ENCODE peak calls at places on chromosomes 12 and 14, in nine cellular contexts. E, P, V, R, T, A, D, F and I are unnamed samples. For H3K36me3 and H3K4me1, the result is how much of the 10 kb centered on the place peaks cover.

GRCh38 chr12:114933428-114934160 is 249.6 kb upstream of the TBX3 start:
- DNase-seq in E (no peak), P (no peak), V (no peak), R (peak), T (no peak), A (no peak), D (no peak), F (peak), I (no peak)

GRCh38 chr14:53472306-53472705 is 319.2 kb upstream of the DDHD1 start:
- DNase-seq in E (no peak), P (no peak), V (no peak), R (no peak), T (no peak), A (no peak), D (no peak), F (no peak), I (no peak)

GRCh38 chr14:60346706-60347105 is 97.7 kb downstream of the PPM1A start:
- DNase-seq in E (no peak), P (no peak), V (no peak), R (no peak), T (no peak), A (no peak), D (no peak), F (no peak), I (no peak)

GRCh38 chr12:104410326-104410725 is 46.4 kb upstream of the CHST11 start:
- DNase-seq in E (no peak), P (no peak), V (no peak), R (no peak), T (no peak), A (no peak), D (no peak), F (no peak), I (no peak)

GRCh38 chr14:72528059-72528950 is 365.6 kb downstream of the DPF3 start:
- DNase-seq in E (no peak), P (no peak), V (no peak), R (no peak), T (no peak), A (no peak), D (no peak), F (no peak), I (no peak)

GRCh38 chr14:73662439-73663056 is 17.8 kb downstream of the DNAL1 start:
- DNase-seq in E (peak), P (no peak), V (no peak), R (peak), T (no peak), A (no peak), D (no peak), F (peak), I (peak)

GRCh38 chr12:61891632-61892031 is 368.6 kb upstream of the USP15 start:
- DNase-seq in E (no peak), P (no peak), V (no peak), R (no peak), T (no peak), A (no peak), D (no peak), F (no peak), I (no peak)

GRCh38 chr14:64955297-64955696 is 12.8 kb upstream of the GPX2 start:
- DNase-seq in E (peak), P (no peak), V (peak), R (no peak), T (no peak), A (no peak), D (no peak), F (no peak), I (no peak)

GRCh38 chr14:99389171-99389826 is 91.4 kb downstream of the SETD3 start:
- DNase-seq in E (no peak), P (no peak), V (peak), R (peak), T (no peak), A (peak), D (peak), F (peak), I (peak)

GRCh38 chr12:125888921-125889320 is 823.7 kb downstream of the AACS start:
- DNase-seq in E (no peak), P (no peak), V (no peak), R (no peak), T (no peak), A (no peak), D (no peak), F (no peak), I (no peak)

GRCh38 chr12:129119537-129119936 is 266.3 kb downstream of the GLT1D1 start:
- DNase-seq in E (no peak), P (no peak), V (no peak), R (no peak), T (no peak), A (no peak), D (no peak), F (no peak), I (no peak)

GRCh38 chr12:41055875-41056577 is 132.1 kb upstream of the PDZRN4 start:
- DNase-seq in E (no peak), P (no peak), V (no peak), R (no peak), T (no peak), A (no peak), D (no peak), F (no peak), I (no peak)

GRCh38 chr12:122137681-122138080 is 36.3 kb downstream of the IL31 start:
- DNase-seq in E (no peak), P (no peak), V (no peak), R (no peak), T (no peak), A (no peak), D (no peak), F (no peak), I (peak)

GRCh38 chr12:122138181-122138580 is 35.8 kb downstream of the IL31 start:
- DNase-seq in E (no peak), P (no peak), V (no peak), R (no peak), T (no peak), A (no peak), D (no peak), F (no peak), I (no peak)

GRCh38 chr12:122137229-122137628 is 36.8 kb downstream of the IL31 start:
- DNase-seq in E (no peak), P (no peak), V (no peak), R (no peak), T (no peak), A (no peak), D (no peak), F (no peak), I (no peak)

GRCh38 chr12:122133192-122133950 is 40.6 kb downstream of the IL31 start:
- DNase-seq in E (no peak), P (no peak), V (no peak), R (no peak), T (no peak), A (no peak), D (no peak), F (no peak), I (no peak)

GRCh38 chr12:122135437-122136031 is 38.5 kb downstream of the IL31 start:
- DNase-seq in E (no peak), P (no peak), V (no peak), R (no peak), T (no peak), A (no peak), D (no peak), F (no peak), I (no peak)
- H3K36me3 ChIP-seq in E (half or more), P (under half), V (half or more), R (under half), T (half or more), A (half or more), D (under half), F (under half), I (under half)

DNA sequence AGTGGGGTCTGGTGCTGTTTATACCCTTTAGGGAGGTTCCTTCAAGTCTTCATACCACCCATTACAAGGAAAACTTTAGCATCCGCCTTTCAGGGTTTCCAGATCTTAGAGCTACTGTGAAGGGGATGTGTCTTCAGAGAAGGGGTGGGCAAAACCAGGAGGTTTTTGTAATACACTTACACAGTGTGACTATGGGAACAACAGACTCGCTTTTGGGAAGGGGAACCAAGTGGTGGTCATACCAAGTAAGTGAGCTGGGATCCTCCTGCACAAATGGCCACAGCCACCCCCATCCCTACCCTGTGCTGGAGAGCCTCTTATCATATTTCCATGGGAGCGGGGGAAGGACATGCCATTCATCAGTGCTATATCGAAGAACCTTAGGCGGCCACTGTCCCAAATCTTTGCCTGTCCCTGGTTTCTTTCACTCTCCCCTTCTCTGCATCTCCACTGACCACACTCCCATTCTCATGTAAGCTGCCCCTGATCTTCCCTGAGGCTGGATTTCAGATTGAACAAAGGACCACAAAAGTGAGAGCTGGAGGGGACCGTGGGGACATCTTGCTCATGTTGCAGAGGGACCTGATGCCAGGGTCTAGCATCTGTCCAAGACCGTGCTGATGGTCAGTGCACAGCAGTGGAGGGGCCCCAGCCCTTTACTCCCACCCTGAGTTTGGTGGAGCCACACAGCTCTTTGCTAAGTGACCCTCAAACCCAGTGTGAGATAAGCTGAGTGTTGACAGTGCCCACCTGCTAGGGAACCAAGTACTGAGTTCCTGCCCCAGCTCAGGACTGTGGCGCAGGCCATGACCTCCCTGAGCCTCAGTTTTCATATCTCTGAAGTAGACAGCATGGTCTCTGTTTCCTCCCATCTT is 51.4 kb downstream of the DAD1 start:
- DNase-seq in E (no peak), P (no peak), V (no peak), R (no peak), T (no peak), A (no peak), D (no peak), F (no peak), I (no peak)
- H3K4me1 ChIP-seq in E (half or more), P (half or more), V (under half), R (under half), T (under half), A (under half), D (under half), F (under half), I (under half)

DNA sequence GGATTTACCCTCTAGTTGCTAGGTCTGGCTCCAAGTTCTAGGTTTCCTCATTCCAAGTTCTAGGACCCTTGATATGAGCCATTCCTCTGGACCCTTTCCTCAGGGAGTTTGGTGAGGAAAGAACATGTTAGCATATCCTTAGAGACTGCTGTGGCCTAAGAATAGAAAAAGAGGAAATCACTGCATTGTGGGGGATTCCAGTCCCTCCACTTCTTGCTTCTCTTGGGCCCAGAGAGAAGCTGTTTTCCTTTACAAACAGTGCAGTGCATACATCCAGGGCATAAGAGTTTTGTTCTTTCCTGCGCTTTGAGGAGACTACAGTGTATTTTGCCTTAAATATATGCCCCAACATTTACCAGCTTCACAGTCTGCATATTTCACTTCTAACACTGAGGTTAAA is 59.0 kb downstream of the LLPH start:
- DNase-seq in E (no peak), P (no peak), V (no peak), R (no peak), T (no peak), A (no peak), D (no peak), F (no peak), I (no peak)
- TF ChIP-seq POLR2AphosphoS5 in E (no peak), P (no peak), V (no peak), R (no peak), T (no peak), A (no peak), D (no peak), F (no peak), I (no peak)

GRCh38 chr14:102939329-102939728 is 16.9 kb downstream of the AMN start:
- DNase-seq in E (peak), P (no peak), V (no peak), R (no peak), T (no peak), A (no peak), D (no peak), F (no peak), I (no peak)
- H3K36me3 ChIP-seq in E (half or more), P (under half), V (half or more), R (under half), T (under half), A (half or more), D (under half), F (under half), I (under half)

DNA sequence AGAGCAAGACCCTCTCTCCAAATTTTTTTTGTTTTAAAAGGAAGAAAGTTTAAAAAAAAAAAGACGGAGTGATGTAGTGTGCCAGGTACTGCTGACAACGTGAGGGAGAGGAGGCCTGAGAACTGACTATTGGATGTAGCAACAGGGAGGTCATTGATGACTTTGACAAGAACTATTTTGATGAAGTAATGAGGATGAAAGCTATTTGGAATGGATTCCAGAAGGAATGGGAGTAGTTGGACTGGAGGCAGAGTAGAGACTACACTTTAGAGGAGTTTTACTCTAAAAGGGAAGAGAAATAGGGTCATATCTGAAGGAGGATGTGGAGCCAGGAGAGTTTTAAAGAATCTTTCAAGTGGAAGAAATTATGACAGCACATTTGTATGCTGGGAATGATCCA is 27.8 kb upstream of the SLC38A2 start:
- DNase-seq in E (no peak), P (no peak), V (no peak), R (no peak), T (no peak), A (no peak), D (no peak), F (no peak), I (no peak)
- H3K4me1 ChIP-seq in E (under half), P (under half), V (under half), R (under half), T (under half), A (under half), D (under half), F (under half), I (under half)

GRCh38 chr12:10563966-10564365 is 49.4 kb downstream of the MAGOHB start:
- DNase-seq in E (no peak), P (no peak), V (no peak), R (no peak), T (no peak), A (no peak), D (no peak), F (no peak), I (no peak)

GRCh38 chr12:10558291-10558690 is 52.6 kb downstream of the EIF2S3B start:
- DNase-seq in E (no peak), P (no peak), V (no peak), R (no peak), T (no peak), A (no peak), D (no peak), F (no peak), I (no peak)

GRCh38 chr12:10559241-10559640 is 53.6 kb downstream of the EIF2S3B start:
- DNase-seq in E (no peak), P (no peak), V (no peak), R (no peak), T (peak), A (no peak), D (no peak), F (no peak), I (no peak)

GRCh38 chr12:10562306-10562933 is 51.0 kb downstream of the MAGOHB start:
- DNase-seq in E (no peak), P (no peak), V (no peak), R (peak), T (no peak), A (no peak), D (no peak), F (peak), I (peak)

DNA sequence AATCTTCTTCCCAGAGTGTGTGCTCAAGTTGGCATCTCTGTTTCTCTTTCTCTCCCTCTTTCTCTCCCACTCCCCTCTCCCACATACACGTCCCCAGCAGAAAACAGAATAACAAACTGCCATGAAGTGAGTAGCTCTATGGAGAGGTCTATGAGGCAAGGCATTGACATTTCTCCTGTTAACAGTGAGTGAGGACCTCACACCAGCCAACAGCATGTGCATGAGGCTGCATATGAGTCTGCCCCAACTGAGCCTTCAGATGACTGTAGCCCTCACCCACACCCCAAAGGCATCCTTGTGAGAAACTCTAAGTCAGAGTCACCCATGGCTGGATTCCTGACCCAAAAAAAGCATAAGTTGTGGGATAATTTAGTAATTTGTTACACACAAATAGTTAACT is 50.4 kb downstream of the MAGOHB start:
- DNase-seq in E (no peak), P (no peak), V (no peak), R (no peak), T (no peak), A (no peak), D (no peak), F (no peak), I (no peak)
- TF ChIP-seq POLR2AphosphoS5 in E (no peak), P (no peak), V (no peak), R (no peak), T (no peak), A (no peak), D (no peak), F (no peak), I (no peak)

GRCh38 chr12:64718649-64719048 is 40.6 kb downstream of the GNS start:
- DNase-seq in E (no peak), P (no peak), V (no peak), R (no peak), T (no peak), A (no peak), D (no peak), F (no peak), I (no peak)
- H3K36me3 ChIP-seq in E (half or more), P (under half), V (under half), R (half or more), T (half or more), A (half or more), D (under half), F (under half), I (under half)

GRCh38 chr12:2322554-2323120 is 269.9 kb downstream of the CACNA1C start:
- DNase-seq in E (no peak), P (no peak), V (no peak), R (no peak), T (no peak), A (no peak), D (no peak), F (no peak), I (no peak)

GRCh38 chr12:2318286-2318685 is 265.5 kb downstream of the CACNA1C start:
- DNase-seq in E (no peak), P (no peak), V (no peak), R (no peak), T (no peak), A (no peak), D (no peak), F (no peak), I (no peak)

GRCh38 chr12:2317819-2318218 is 265.0 kb downstream of the CACNA1C start:
- DNase-seq in E (no peak), P (no peak), V (no peak), R (no peak), T (no peak), A (no peak), D (no peak), F (no peak), I (no peak)

GRCh38 chr12:2319136-2319535 is 266.3 kb downstream of the CACNA1C start:
- DNase-seq in E (no peak), P (no peak), V (no peak), R (no peak), T (no peak), A (no peak), D (no peak), F (no peak), I (no peak)

GRCh38 chr12:2319747-2320146 is 267.0 kb downstream of the CACNA1C start:
- DNase-seq in E (no peak), P (no peak), V (no peak), R (no peak), T (no peak), A (no peak), D (no peak), F (no peak), I (no peak)
- H3K4me1 ChIP-seq in E (under half), P (under half), V (under half), R (under half), T (under half), A (under half), D (under half), F (under half), I (under half)

GRCh38 chr14:68279777-68280233 is 460.2 kb downstream of the RAD51B start:
- DNase-seq in E (no peak), P (peak), V (no peak), R (no peak), T (peak), A (no peak), D (no peak), F (no peak), I (no peak)
- TF ChIP-seq POLR2AphosphoS5 in E (no peak), P (peak), V (no peak), R (no peak), T (peak), A (no peak), D (no peak), F (no peak), I (no peak)